ENCODE peak calls at places on chromosomes 12 and 14, in six cellular contexts. U is prostate gland, K is stomach, Y is sigmoid colon, V is transverse colon, E is breast epithelium. C is an unnamed sample.

GRCh38 chr12:7403466-7403865 is 40.5 kb downstream of the CD163L1 start:
- DNase-seq in U (no peak), K (no peak), Y (no peak), V (no peak), E (no peak), C (no peak)

GRCh38 chr12:115323223-115323905 is 639.4 kb upstream of the TBX3 start:
- DNase-seq in U (no peak), K (no peak), Y (no peak), V (no peak), E (no peak), C (no peak)

GRCh38 chr12:26744697-26745440 is 88.1 kb downstream of the ITPR2 start:
- DNase-seq in U (no peak), K (no peak), Y (peak), V (no peak), E (no peak), C (no peak)

GRCh38 chr14:21933681-21934080 is 260.1 kb upstream of the OR4E1 start:
- DNase-seq in U (no peak), K (no peak), Y (no peak), V (no peak), E (no peak), C (no peak)

GRCh38 chr12:17342381-17342961 is 736.5 kb upstream of the LMO3 start:
- DNase-seq in U (no peak), K (no peak), Y (no peak), V (no peak), E (no peak), C (no peak)

GRCh38 chr12:71400481-71400880 is 39.1 kb upstream of the LGR5 start:
- DNase-seq in U (no peak), K (no peak), Y (no peak), V (no peak), E (no peak), C (no peak)

GRCh38 chr12:121838096-121838495 is 20.6 kb downstream of the HPD start:
- DNase-seq in U (no peak), K (no peak), Y (no peak), V (no peak), E (no peak), C (no peak)

GRCh38 chr14:22469541-22470303 is 119.3 kb downstream of the DAD1 start:
- DNase-seq in U (no peak), K (no peak), Y (no peak), V (no peak), E (no peak), C (no peak)

GRCh38 chr14:105074601-105075053 is 9.4 kb upstream of the GPR132 start:
- DNase-seq in U (no peak), K (no peak), Y (no peak), V (no peak), E (peak), C (no peak)

GRCh38 chr12:127107744-127108143 is 1159.2 kb upstream of the TMEM132C start:
- DNase-seq in U (no peak), K (no peak), Y (no peak), V (no peak), E (no peak), C (no peak)

DNA sequence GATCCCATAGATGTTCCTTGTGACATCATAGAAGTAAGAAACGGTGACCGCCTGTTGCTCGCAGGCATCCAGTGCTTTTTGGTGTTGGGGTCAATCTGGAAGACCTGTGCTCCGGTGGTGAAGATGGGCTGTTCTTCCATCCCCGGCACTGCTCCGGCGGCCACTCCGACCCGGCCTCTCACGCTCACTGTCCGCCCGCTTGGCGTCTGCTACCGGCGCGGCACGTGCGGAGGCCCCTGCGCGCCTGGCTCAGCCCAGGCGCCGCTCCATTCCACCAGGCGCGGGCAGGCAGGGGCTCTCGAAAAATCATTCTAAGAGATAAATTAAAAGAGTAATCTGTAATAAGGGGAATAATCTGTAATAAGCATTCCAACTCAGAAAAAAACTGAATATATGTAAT is 934.5 kb downstream of the TMEM121 start:
- DNase-seq in U (no peak), K (no peak), Y (no peak), V (no peak), E (no peak), C (no peak)
- TF ChIP-seq POLR2AphosphoS5 in U (no peak), K (no peak), Y (no peak), V (no peak), E (no peak), C (no peak)

GRCh38 chr12:98532687-98533304 is 17.4 kb downstream of the TMPO start:
- DNase-seq in U (no peak), K (no peak), Y (no peak), V (no peak), E (no peak), C (peak)

GRCh38 chr12:98533723-98534251 is 18.4 kb downstream of the TMPO start:
- DNase-seq in U (no peak), K (no peak), Y (no peak), V (no peak), E (no peak), C (no peak)

GRCh38 chr12:98530068-98530467 is 14.7 kb downstream of the TMPO start:
- DNase-seq in U (no peak), K (no peak), Y (no peak), V (no peak), E (no peak), C (no peak)
- H3K4me3 ChIP-seq in U (no peak), K (no peak), Y (no peak), V (no peak), E (no peak), C (no peak)

DNA sequence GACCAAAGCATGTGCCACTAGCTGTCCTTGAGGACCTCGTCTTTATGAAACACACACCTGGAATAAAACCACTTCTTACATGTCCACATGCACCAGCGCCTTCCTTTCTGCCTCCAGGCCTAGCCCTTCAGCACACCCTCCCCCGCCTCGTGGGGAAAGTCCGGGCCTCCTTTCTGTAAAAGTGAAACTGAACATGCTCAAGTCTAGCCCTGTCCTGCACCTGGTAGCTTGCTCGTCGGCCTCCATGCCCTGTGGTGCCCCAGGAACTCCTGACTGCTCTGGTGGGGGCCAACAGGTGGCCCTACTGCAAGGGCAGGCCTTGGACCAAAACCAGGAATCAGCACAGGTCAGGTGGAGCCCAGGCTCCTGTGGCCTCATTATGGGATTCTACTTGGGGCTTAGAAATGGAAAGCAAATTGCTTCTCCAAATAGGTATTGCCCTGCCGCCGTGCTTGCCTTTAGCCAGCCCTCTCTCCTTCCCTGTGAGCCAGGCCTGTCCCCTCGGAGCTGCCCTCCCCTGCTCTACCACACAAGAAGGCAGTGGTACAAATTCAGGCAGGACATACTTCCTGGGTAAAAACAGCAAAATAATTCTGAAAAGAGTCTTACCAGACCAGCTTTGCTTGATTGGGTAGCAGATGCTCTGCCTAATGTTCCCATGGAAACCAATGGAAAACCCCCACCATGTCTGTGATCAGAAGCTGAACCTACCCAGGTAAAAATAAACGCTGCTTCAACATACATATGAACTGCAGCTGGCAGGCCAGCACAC is 43.5 kb downstream of the ERH start:
- DNase-seq in U (peak), K (peak), Y (peak), V (peak), E (no peak), C (no peak)
- TF ChIP-seq POLR2AphosphoS5 in U (no peak), K (no peak), Y (no peak), V (no peak), E (no peak), C (no peak)

DNA sequence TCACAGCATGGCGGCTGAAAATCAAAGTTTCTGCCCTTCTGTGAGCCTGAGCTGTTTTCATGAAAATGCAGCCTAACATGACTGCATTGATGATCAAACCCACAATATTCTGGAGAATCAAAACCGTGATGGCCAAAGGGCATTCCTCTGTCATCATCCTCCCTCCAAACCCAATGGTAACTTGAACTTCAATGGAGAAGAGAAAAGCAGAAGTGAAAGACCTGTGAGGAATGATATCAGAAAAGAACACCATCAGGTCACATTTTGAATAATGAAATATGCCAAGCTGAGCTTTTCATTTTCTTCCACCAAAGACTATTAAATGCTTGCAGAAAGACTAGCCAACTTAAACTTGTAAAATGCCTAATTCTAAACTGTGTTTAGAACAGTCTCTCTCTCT is 8.1 kb downstream of the KCNJ8 start:
- DNase-seq in U (no peak), K (no peak), Y (no peak), V (no peak), E (no peak), C (no peak)
- H3K4me3 ChIP-seq in U (no peak), K (no peak), Y (no peak), V (no peak), E (no peak), C (no peak)

C was measured in HL-60.